ENCODE peak calls at places on chromosomes 11 and 22, in four cellular contexts. S is transverse colon, V is sigmoid colon, A is upper lobe of right lung. F is an unnamed sample. For H3K4me1, the result is how much of the 10 kb centered on the place peaks cover.

GRCh38 chr22:32746715-32747114 is 54.8 kb upstream of the TIMP3 start:
- DNase-seq in V (peak), S (no peak), A (no peak), F (no peak)

GRCh38 chr22:30205281-30206115 is 41.1 kb downstream of the LIF start:
- DNase-seq in V (peak), S (no peak), A (no peak), F (peak)

GRCh38 chr22:46830001-46830715 is 67.7 kb downstream of the TBC1D22A start:
- DNase-seq in V (peak), A (peak), S (peak), F (no peak)

GRCh38 chr11:65639623-65640482 is 2.0 kb downstream of the SIPA1 start:
- DNase-seq in V (no peak), S (peak), A (no peak), F (peak)

GRCh38 chr11:134957540-134958335 is 545.7 kb upstream of the B3GAT1 start:
- DNase-seq in V (no peak), S (no peak), A (no peak), F (no peak)

GRCh38 chr11:73978576-73979086 is 4.0 kb downstream of the UCP2 start:
- DNase-seq in V (no peak), S (no peak), A (peak), F (no peak)

GRCh38 chr11:47177229-47177845 is 658 bp upstream of the ARFGAP2 start:
- DNase-seq in A (no peak), V (peak), S (peak), F (no peak)

GRCh38 chr11:75576017-75576416 is 14.0 kb downstream of the SERPINH1 start:
- DNase-seq in V (no peak), A (no peak), S (no peak), F (no peak)

GRCh38 chr11:82682003-82682751 is 51.5 kb downstream of the FAM181B start:
- DNase-seq in V (no peak), S (peak), A (no peak), F (no peak)

GRCh38 chr11:9787981-9788521 is 124.2 kb downstream of the SWAP70 start:
- DNase-seq in A (no peak), S (peak), V (peak), F (no peak)

GRCh38 chr22:28034145-28034759 is 115.2 kb upstream of the PITPNB start:
- DNase-seq in V (no peak), A (peak), S (no peak), F (no peak)

GRCh38 chr22:46105494-46106278 is 44.6 kb upstream of the PPARA start:
- DNase-seq in S (peak), V (peak), A (no peak), F (peak)

GRCh38 chr11:71489311-71490043 is 36.5 kb downstream of the NADSYN1 start:
- DNase-seq in A (no peak), S (no peak), V (peak), F (no peak)

GRCh38 chr11:79419120-79419519 is 21.7 kb downstream of the TENM4 start:
- DNase-seq in A (no peak), V (no peak), S (peak), F (no peak)

GRCh38 chr11:57751676-57752253 is at the start of gene BTBD18:
- DNase-seq in A (no peak), V (no peak), S (peak), F (no peak)

GRCh38 chr11:78586452-78587046 is 11.9 kb upstream of the NARS2 start:
- DNase-seq in V (no peak), A (no peak), S (no peak), F (no peak)

GRCh38 chr11:1351278-1351937 is 38.3 kb upstream of the BRSK2 start:
- DNase-seq in A (peak), V (peak), S (no peak), F (no peak)

GRCh38 chr11:82038151-82038550 is 695.5 kb downstream of the FAM181B start:
- DNase-seq in V (no peak), A (no peak), S (no peak), F (no peak)

GRCh38 chr22:45572444-45572843 is 69.8 kb downstream of the FBLN1 start:
- DNase-seq in V (no peak), S (no peak), A (no peak), F (peak)

GRCh38 chr11:70304208-70304603 is 33.7 kb downstream of the PPFIA1 start:
- DNase-seq in S (no peak), A (no peak), V (peak), F (no peak)

GRCh38 chr11:126114486-126115252 is 52.0 kb upstream of the CDON start:
- DNase-seq in S (no peak), V (peak), A (no peak), F (no peak)

GRCh38 chr22:45968751-45969413 is 8.1 kb downstream of the WNT7B start:
- DNase-seq in S (no peak), A (no peak), V (no peak), F (no peak)

GRCh38 chr22:45227645-45228400 is 12.9 kb downstream of the KIAA0930 start:
- DNase-seq in S (peak), V (no peak), A (no peak), F (no peak)

GRCh38 chr22:27136596-27136995 is 479.2 kb downstream of the MIAT start:
- DNase-seq in V (no peak), A (no peak), S (no peak), F (no peak)

GRCh38 chr22:28023036-28023435 is 104.0 kb upstream of the PITPNB start:
- DNase-seq in A (peak), V (peak), S (no peak), F (peak)

GRCh38 chr22:25395915-25396314 is 168.6 kb upstream of the GRK3 start:
- DNase-seq in V (no peak), A (no peak), S (no peak), F (peak)

GRCh38 chr22:22709719-22710445 is 65.5 kb downstream of the GGTLC2 start:
- DNase-seq in V (no peak), S (no peak), A (no peak), F (no peak)

GRCh38 chr22:25546751-25547150 is 17.7 kb upstream of the GRK3 start:
- DNase-seq in A (no peak), V (no peak), S (no peak), F (no peak)

GRCh38 chr11:94132152-94132558 is 3.5 kb downstream of the PANX1 start:
- DNase-seq in A (no peak), V (no peak), S (peak), F (no peak)

GRCh38 chr11:92061648-92062047 is 163.0 kb upstream of the FAT3 start:
- DNase-seq in V (no peak), S (no peak), A (no peak), F (no peak)

GRCh38 chr22:34800265-34800664 is 265.7 kb upstream of the ISX start:
- DNase-seq in S (no peak), V (no peak), A (no peak), F (peak)

GRCh38 chr11:44561964-44562734 is 3.3 kb upstream of the CD82 start:
- DNase-seq in A (no peak), V (no peak), S (no peak), F (no peak)
- H3K4me1 ChIP-seq in A (under half), V (under half), S (under half), F (under half)

DNA sequence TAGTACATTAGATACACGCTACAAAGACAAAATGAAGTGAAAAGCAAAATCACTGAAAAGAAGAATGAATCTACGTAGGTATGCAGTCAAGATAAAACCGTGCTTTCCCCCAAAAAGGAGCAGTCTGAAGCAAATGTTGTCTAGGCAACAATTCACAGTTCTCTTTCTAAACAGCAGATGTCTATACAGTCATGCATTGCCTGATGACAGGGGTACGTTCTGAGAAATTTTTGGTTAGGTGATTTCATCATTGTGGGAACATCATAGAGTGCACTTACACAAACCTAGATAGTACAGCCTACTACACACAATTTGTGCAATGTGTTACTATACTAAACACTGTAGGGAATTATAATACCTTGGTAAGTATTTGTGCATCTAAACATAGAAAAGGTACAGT is 18.2 kb downstream of the JHY start:
- DNase-seq in S (no peak), A (no peak), V (no peak), F (no peak)
- TF ChIP-seq CTCF in S (no peak), A (no peak), V (no peak), F (no peak)

GRCh38 chr11:39732002-39732401 is 1727.5 kb downstream of the LRRC4C start:
- DNase-seq in S (no peak), A (no peak), V (no peak), F (no peak)
- H3K4me1 ChIP-seq in S (under half), A (under half), V (under half), F (under half)

GRCh38 chr22:50266994-50267393 is 3.2 kb downstream of the MAPK11 start:
- DNase-seq in A (no peak), V (no peak), S (no peak), F (no peak)

GRCh38 chr22:50268655-50269113 is 1.5 kb downstream of the MAPK11 start:
- DNase-seq in A (peak), V (no peak), S (peak), F (no peak)

GRCh38 chr22:50270302-50271010 is at the start of gene MAPK11:
- DNase-seq in A (peak), V (no peak), S (peak), F (peak)

GRCh38 chr22:50269573-50270301 is 443 bp downstream of the MAPK11 start:
- DNase-seq in A (no peak), S (no peak), V (no peak), F (no peak)

GRCh38 chr22:50267591-50268390 is 2.4 kb downstream of the MAPK11 start:
- DNase-seq in A (peak), V (peak), S (peak), F (no peak)
- TF ChIP-seq CTCF in A (no peak), V (no peak), S (no peak), F (peak)

DNA sequence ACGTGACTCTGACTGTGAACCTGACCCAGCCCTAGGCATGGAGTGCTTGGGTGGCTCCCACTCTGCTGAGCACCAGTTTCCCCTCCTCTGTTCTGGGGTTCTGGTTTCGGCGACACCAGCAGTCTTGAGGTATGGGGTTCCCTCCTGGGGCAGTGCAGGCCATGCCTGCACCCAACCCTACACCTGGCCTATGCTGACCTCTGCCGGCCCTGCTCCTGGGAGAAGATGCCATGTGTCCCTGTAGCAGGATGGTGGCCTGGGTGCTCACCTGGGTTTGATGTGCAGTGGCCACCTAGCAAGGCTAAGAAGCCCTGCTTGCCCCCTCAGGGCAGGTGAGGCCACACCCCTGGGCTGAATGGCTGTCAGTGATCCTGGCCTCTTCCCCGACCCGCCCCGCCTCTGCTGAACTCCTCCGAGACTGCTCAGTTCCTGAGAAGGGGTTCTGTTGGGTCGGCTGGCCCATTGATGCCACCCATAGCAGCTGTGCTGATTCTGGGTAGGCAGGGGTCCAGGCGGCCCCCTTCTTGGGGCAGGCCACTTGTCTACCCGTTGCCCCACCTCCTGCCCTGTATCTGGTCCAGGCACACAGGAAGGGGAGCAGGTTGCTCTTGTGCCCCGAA is 2.4 kb downstream of the ZDHHC8 start:
- DNase-seq in S (no peak), V (no peak), A (no peak), F (no peak)
- H3K4me1 ChIP-seq in S (under half), V (half or more), A (half or more), F (under half)

GRCh38 chr11:117305145-117305544 is 10.9 kb downstream of the BACE1 start:
- DNase-seq in V (peak), A (no peak), S (no peak), F (no peak)
- TF ChIP-seq CTCF in V (no peak), A (no peak), S (no peak), F (no peak)

DNA sequence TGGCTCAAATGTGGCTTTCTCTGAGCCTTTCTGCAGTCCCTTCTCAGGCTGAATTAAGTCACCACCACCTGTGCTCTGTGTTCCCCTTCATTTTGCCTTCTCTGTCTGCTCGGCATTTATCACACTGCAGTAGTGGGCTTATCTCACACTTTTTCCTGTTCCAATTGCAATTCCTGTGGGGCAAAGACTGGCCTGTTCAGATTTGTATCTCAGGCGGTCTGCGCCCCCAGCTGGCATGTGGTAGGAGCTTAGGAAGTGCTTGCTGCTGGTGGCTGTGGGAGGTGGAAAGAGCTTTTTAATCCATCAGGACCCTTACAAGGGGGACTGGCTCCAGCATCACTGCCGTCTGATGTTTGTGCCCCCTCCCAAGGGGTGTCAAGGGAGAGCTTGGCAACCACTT is 21.2 kb downstream of the BMAL1 start:
- DNase-seq in S (no peak), A (no peak), V (no peak), F (no peak)
- H3K4me1 ChIP-seq in S (under half), A (half or more), V (under half), F (under half)

DNA sequence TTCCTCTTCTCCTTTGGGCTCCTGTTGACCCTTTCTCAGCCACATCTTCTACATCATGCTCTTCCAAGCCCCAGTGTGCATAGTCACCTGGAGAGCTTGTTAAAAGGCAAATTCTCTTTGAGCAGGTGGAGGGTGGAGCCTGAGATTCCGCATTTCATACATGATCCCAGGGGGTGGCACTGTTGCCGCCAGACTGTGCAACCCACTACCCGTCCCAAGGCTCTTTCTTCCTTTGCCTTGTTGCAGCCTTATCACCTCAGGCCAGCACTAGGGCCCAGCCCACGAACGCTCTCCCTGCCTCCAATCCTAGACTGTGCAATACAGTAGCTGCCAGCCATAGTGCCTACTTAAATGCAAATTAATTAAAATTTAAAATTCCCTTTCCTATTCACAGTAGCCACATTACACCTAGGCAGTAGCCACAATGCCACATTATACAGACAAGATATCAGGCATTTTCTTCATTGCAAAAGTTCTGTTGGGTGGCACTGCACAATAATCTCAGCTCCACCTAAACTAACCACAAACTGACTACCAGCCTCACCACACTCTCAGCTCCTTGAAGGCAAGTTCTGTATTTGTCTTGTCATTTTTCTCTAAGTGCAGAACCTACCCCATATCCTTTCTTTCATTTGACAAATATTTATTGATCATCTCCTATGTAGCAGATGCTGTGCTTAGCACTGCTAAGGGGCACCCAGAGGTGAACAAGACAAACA is 4.6 kb upstream of the KCNJ5 start:
- DNase-seq in A (no peak), S (peak), V (no peak), F (no peak)
- TF ChIP-seq CTCF in A (no peak), S (no peak), V (no peak), F (peak)

GRCh38 chr22:20247010-20247505 is 21.1 kb downstream of the RTN4R start:
- DNase-seq in S (no peak), A (no peak), V (no peak), F (no peak)

GRCh38 chr22:20246368-20247009 is 21.6 kb downstream of the RTN4R start:
- DNase-seq in A (no peak), V (no peak), S (no peak), F (no peak)

GRCh38 chr22:20244250-20244648 is 23.9 kb downstream of the RTN4R start:
- DNase-seq in A (no peak), S (no peak), V (no peak), F (no peak)

GRCh38 chr22:20244744-20245576 is 23.2 kb downstream of the RTN4R start:
- DNase-seq in S (peak), V (no peak), A (no peak), F (no peak)

DNA sequence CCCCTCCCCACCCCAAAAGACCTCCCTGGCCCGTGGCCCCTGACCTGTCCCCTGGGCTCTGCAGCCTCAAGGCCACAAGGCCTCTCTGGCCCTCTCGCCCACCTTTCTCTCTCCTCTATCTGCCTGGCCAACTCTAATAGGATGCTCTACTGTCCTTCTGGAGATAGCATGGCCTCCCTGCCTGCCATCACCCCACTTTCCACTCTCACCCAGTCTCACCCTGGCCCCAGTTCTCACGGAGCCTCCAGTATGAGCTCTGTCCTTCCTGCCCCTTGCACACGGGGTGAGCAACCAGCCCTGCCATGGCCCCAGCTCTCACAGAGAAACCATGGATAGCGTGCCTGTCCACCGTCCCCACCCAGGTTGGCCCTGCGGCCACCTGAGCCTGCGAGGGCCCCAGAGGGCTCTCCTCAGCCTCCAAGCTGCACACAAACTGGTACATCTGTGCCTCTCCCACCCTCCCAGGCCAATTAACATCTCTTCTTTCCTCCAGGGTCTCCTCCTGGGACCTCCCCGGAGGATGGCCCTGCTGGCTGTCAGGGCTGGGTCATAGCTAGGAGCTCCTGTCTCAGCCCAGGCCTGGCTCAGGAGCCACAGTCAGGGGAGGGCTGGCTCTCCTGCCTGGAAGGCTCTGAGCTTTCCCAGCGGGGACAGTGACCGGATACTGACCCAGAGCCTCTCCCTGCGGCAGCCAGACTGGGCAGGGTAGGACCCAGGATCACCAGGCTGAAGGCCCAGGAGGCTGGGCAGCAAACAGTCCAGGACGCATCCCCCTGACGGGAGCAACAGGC is 22.3 kb downstream of the RTN4R start:
- DNase-seq in S (no peak), V (no peak), A (no peak), F (no peak)
- H3K4me1 ChIP-seq in S (under half), V (under half), A (under half), F (under half)

GRCh38 chr11:17351171-17351509 is 460 bp upstream of the NCR3LG1 start:
- DNase-seq in A (no peak), V (no peak), S (no peak), F (no peak)

GRCh38 chr11:17352925-17353227 is 1.3 kb downstream of the NCR3LG1 start:
- DNase-seq in V (peak), S (peak), A (peak), F (peak)

GRCh38 chr11:17353228-17354021 is 1.8 kb downstream of the NCR3LG1 start:
- DNase-seq in S (peak), V (peak), A (peak), F (peak)

GRCh38 chr11:17350455-17351170 is 987 bp upstream of the NCR3LG1 start:
- DNase-seq in V (no peak), S (no peak), A (no peak), F (no peak)

DNA sequence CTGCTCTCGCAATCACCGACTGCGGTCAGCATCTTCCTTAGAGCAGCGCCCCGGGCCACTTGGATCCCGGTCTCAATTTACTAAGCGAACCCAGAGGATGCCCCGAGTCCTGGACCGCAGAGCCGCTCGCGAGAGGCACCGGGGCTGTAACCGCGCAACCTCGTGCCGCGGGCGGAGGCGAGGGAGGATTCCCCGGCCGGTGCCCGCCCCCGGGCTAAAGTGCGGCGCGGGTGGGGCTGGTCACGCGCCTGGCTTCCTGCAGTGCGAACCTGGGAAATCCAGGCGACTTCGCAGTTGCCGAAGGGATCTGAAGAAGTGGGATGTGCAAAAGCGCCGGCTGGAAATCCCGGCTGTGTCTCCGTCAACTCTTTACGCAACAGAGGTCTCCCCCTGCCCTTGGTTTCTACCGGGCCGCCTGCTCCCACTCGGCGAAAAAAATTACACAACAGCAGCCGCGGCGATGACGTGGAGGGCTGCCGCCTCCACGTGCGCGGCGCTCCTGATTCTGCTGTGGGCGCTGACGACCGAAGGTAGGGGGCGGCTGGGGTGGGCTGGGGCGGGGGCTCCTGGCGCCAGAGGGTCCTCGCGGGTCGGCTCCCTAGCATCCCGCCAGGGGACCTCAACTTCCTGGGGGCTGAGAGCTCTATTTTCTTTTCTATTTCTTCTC is at the start of gene NCR3LG1:
- DNase-seq in V (peak), A (peak), S (peak), F (peak)
- TF ChIP-seq CTCF in V (no peak), A (no peak), S (no peak), F (no peak)

F was measured in kidney.